ENCODE peak calls at places on chromosome 6, in nine cellular contexts. One of them, this sample, is unnamed.

GRCh38 chr6:158730175-158730907 is 80.5 kb downstream of the SYTL3 start:
- DNase-seq in tibial nerve: no peak
- DNase-seq in CD8-positive, alpha-beta T cell: no peak
- DNase-seq in transverse colon: no peak
- DNase-seq in spleen: no peak
- DNase-seq in cardiac muscle cell: no peak
- DNase-seq in lung: no peak
- DNase-seq in heart left ventricle: no peak
- DNase-seq in testis: no peak
- DNase-seq in this sample: no peak

GRCh38 chr6:84033523-84034451 is at the start of gene MRAP2:
- DNase-seq in tibial nerve: no peak
- DNase-seq in CD8-positive, alpha-beta T cell: no peak
- DNase-seq in transverse colon: peak; percentile 50
- DNase-seq in spleen: no peak
- DNase-seq in cardiac muscle cell: peak; percentile 74
- DNase-seq in lung: peak; percentile 31
- DNase-seq in heart left ventricle: no peak
- DNase-seq in testis: peak; percentile 33
- DNase-seq in this sample: peak; percentile 65

GRCh38 chr6:157946053-157946617 is 35.5 kb upstream of the SYNJ2 start:
- DNase-seq in tibial nerve: no peak
- DNase-seq in CD8-positive, alpha-beta T cell: no peak
- DNase-seq in transverse colon: no peak
- DNase-seq in spleen: no peak
- DNase-seq in cardiac muscle cell: no peak
- DNase-seq in lung: no peak
- DNase-seq in heart left ventricle: no peak
- DNase-seq in testis: no peak
- DNase-seq in this sample: no peak

GRCh38 chr6:137738931-137739504 is 128.0 kb upstream of the TNFAIP3 start:
- DNase-seq in tibial nerve: no peak
- DNase-seq in CD8-positive, alpha-beta T cell: no peak
- DNase-seq in transverse colon: no peak
- DNase-seq in spleen: no peak
- DNase-seq in cardiac muscle cell: no peak
- DNase-seq in lung: no peak
- DNase-seq in heart left ventricle: no peak
- DNase-seq in testis: no peak
- DNase-seq in this sample: no peak

GRCh38 chr6:20464041-20464440 is 62.4 kb downstream of the E2F3 start:
- DNase-seq in tibial nerve: no peak
- DNase-seq in CD8-positive, alpha-beta T cell: no peak
- DNase-seq in transverse colon: no peak
- DNase-seq in spleen: no peak
- DNase-seq in cardiac muscle cell: no peak
- DNase-seq in lung: no peak
- DNase-seq in heart left ventricle: no peak
- DNase-seq in testis: no peak
- DNase-seq in this sample: no peak

GRCh38 chr6:16816891-16817290 is 55.6 kb upstream of the ATXN1 start:
- DNase-seq in tibial nerve: no peak
- DNase-seq in CD8-positive, alpha-beta T cell: no peak
- DNase-seq in transverse colon: no peak
- DNase-seq in spleen: no peak
- DNase-seq in cardiac muscle cell: no peak
- DNase-seq in lung: no peak
- DNase-seq in heart left ventricle: no peak
- DNase-seq in testis: no peak
- DNase-seq in this sample: no peak

GRCh38 chr6:143675946-143676345 is 1.8 kb upstream of the PHACTR2 start:
- DNase-seq in tibial nerve: no peak
- DNase-seq in CD8-positive, alpha-beta T cell: no peak
- DNase-seq in transverse colon: no peak
- DNase-seq in spleen: no peak
- DNase-seq in cardiac muscle cell: no peak
- DNase-seq in lung: no peak
- DNase-seq in heart left ventricle: no peak
- DNase-seq in testis: no peak
- DNase-seq in this sample: no peak

GRCh38 chr6:109373333-109373732 is 8.9 kb downstream of the CD164 start:
- DNase-seq in tibial nerve: no peak
- DNase-seq in CD8-positive, alpha-beta T cell: no peak
- DNase-seq in transverse colon: no peak
- DNase-seq in spleen: no peak
- DNase-seq in cardiac muscle cell: no peak
- DNase-seq in lung: no peak
- DNase-seq in heart left ventricle: no peak
- DNase-seq in testis: no peak
- DNase-seq in this sample: no peak

GRCh38 chr6:28401172-28401571 is 1.6 kb upstream of the ZSCAN12 start:
- DNase-seq in tibial nerve: no peak
- DNase-seq in CD8-positive, alpha-beta T cell: no peak
- DNase-seq in transverse colon: no peak
- DNase-seq in spleen: no peak
- DNase-seq in cardiac muscle cell: no peak
- DNase-seq in lung: no peak
- DNase-seq in heart left ventricle: no peak
- DNase-seq in testis: no peak
- DNase-seq in this sample: no peak

GRCh38 chr6:28400122-28400451 is 540 bp upstream of the ZSCAN12 start:
- DNase-seq in tibial nerve: no peak
- DNase-seq in CD8-positive, alpha-beta T cell: no peak
- DNase-seq in transverse colon: no peak
- DNase-seq in spleen: no peak
- DNase-seq in cardiac muscle cell: no peak
- DNase-seq in lung: no peak
- DNase-seq in heart left ventricle: no peak
- DNase-seq in testis: no peak
- DNase-seq in this sample: no peak

GRCh38 chr6:28395918-28396317 is 3.6 kb downstream of the ZSCAN12 start:
- DNase-seq in tibial nerve: no peak
- DNase-seq in CD8-positive, alpha-beta T cell: no peak
- DNase-seq in transverse colon: no peak
- DNase-seq in spleen: no peak
- DNase-seq in cardiac muscle cell: no peak
- DNase-seq in lung: no peak
- DNase-seq in heart left ventricle: no peak
- DNase-seq in testis: no peak
- DNase-seq in this sample: no peak

GRCh38 chr6:28402197-28402596 is 2.6 kb upstream of the ZSCAN12 start:
- DNase-seq in tibial nerve: no peak
- DNase-seq in CD8-positive, alpha-beta T cell: no peak
- DNase-seq in transverse colon: no peak
- DNase-seq in spleen: no peak
- DNase-seq in cardiac muscle cell: no peak
- DNase-seq in lung: no peak
- DNase-seq in heart left ventricle: no peak
- DNase-seq in testis: no peak
- DNase-seq in this sample: no peak

GRCh38 chr6:28399370-28400121 is at the start of gene ZSCAN12:
- DNase-seq in tibial nerve: peak; percentile 42
- DNase-seq in CD8-positive, alpha-beta T cell: peak; percentile 86
- DNase-seq in transverse colon: peak; percentile 85
- DNase-seq in spleen: peak; percentile 95
- DNase-seq in cardiac muscle cell: peak; percentile 89
- DNase-seq in lung: peak; percentile 84
- DNase-seq in heart left ventricle: peak; percentile 85
- DNase-seq in testis: peak; percentile 93
- DNase-seq in this sample: peak; percentile 92
- H3K4me3 ChIP-seq in tibial nerve: peak within 1 kb of the TSS; percentile 49
- H3K4me3 ChIP-seq in CD8-positive, alpha-beta T cell: peak within 1 kb of the TSS; percentile 96
- H3K4me3 ChIP-seq in transverse colon: peak within 1 kb of the TSS; percentile 37
- H3K4me3 ChIP-seq in spleen: peak within 1 kb of the TSS; percentile 89
- H3K4me3 ChIP-seq in cardiac muscle cell: peak within 1 kb of the TSS; percentile 87
- H3K4me3 ChIP-seq in lung: peak within 1 kb of the TSS; percentile 81
- H3K4me3 ChIP-seq in heart left ventricle: peak within 1 kb of the TSS; percentile 89
- H3K4me3 ChIP-seq in testis: peak within 1 kb of the TSS; percentile 82
- H3K4me3 ChIP-seq in this sample: peak within 1 kb of the TSS; percentile 99

GRCh38 chr6:128302942-128303341 is 217.5 kb downstream of the PTPRK start:
- DNase-seq in tibial nerve: no peak
- DNase-seq in CD8-positive, alpha-beta T cell: no peak
- DNase-seq in transverse colon: no peak
- DNase-seq in spleen: no peak
- DNase-seq in cardiac muscle cell: no peak
- DNase-seq in lung: no peak
- DNase-seq in heart left ventricle: no peak
- DNase-seq in testis: no peak
- DNase-seq in this sample: no peak
- H3K4me1 ChIP-seq in tibial nerve: no peaks in the 10 kb centered on the region
- H3K4me1 ChIP-seq in CD8-positive, alpha-beta T cell: no peaks in the 10 kb centered on the region
- H3K4me1 ChIP-seq in transverse colon: peaks cover 4% of the 10 kb centered on the region
- H3K4me1 ChIP-seq in spleen: no peaks in the 10 kb centered on the region
- H3K4me1 ChIP-seq in cardiac muscle cell: no peaks in the 10 kb centered on the region
- H3K4me1 ChIP-seq in lung: no peaks in the 10 kb centered on the region
- H3K4me1 ChIP-seq in heart left ventricle: no peaks in the 10 kb centered on the region
- H3K4me1 ChIP-seq in testis: no peaks in the 10 kb centered on the region
- H3K4me1 ChIP-seq in this sample: no peaks in the 10 kb centered on the region

GRCh38 chr6:36546958-36547645 is at the start of gene STK38:
- DNase-seq in tibial nerve: peak; percentile 84
- DNase-seq in CD8-positive, alpha-beta T cell: peak; percentile 96
- DNase-seq in transverse colon: peak; percentile 97
- DNase-seq in spleen: peak; percentile 98
- DNase-seq in cardiac muscle cell: peak; percentile 93
- DNase-seq in lung: peak; percentile 92
- DNase-seq in heart left ventricle: peak; percentile 95
- DNase-seq in testis: peak; percentile 91
- DNase-seq in this sample: peak; percentile 95
- TF ChIP-seq CTCF in tibial nerve: no peak
- TF ChIP-seq CTCF in CD8-positive, alpha-beta T cell: no peak
- TF ChIP-seq CTCF in transverse colon: peak; percentile 7
- TF ChIP-seq CTCF in spleen: no peak
- TF ChIP-seq CTCF in cardiac muscle cell: peak; percentile 10
- TF ChIP-seq CTCF in lung: no peak
- TF ChIP-seq CTCF in heart left ventricle: peak; percentile 7
- TF ChIP-seq CTCF in testis: no peak
- TF ChIP-seq CTCF in this sample: peak; percentile 2

DNA sequence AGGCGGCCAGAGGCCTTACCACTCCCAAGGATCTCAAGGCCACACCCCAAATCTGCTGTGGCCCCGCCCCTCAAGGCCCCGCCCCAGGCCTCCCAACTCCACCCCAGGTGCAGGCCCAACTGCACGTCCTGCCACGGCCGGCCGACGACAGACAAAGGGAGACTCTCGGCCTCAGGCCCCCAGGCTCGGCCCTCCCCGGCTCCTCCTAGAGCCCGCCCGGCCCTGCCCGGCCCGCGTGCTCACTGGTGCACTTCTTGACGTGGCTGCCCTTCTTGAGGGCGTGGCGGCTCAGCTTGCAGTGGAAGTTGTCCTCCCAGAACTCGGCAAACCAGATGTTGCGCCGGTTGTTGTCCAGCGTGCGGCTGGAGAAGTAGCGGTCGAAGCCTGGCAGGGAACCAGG is 89.6 kb downstream of the GRM4 start:
- DNase-seq in tibial nerve: peak; percentile 52
- DNase-seq in CD8-positive, alpha-beta T cell: no peak
- DNase-seq in transverse colon: peak; percentile 77
- DNase-seq in spleen: no peak
- DNase-seq in cardiac muscle cell: peak; percentile 42
- DNase-seq in lung: peak; percentile 67
- DNase-seq in heart left ventricle: peak; percentile 77
- DNase-seq in testis: peak; percentile 60
- DNase-seq in this sample: peak; percentile 71
- H3K4me3 ChIP-seq in tibial nerve: no peak overlapping the region
- H3K4me3 ChIP-seq in CD8-positive, alpha-beta T cell: no peak overlapping the region
- H3K4me3 ChIP-seq in transverse colon: no peak overlapping the region
- H3K4me3 ChIP-seq in spleen: no peak overlapping the region
- H3K4me3 ChIP-seq in cardiac muscle cell: no peak overlapping the region
- H3K4me3 ChIP-seq in lung: no peak overlapping the region
- H3K4me3 ChIP-seq in heart left ventricle: peak overlapping the region; percentile 18
- H3K4me3 ChIP-seq in testis: no peak overlapping the region
- H3K4me3 ChIP-seq in this sample: no peak overlapping the region

GRCh38 chr6:89655122-89655521 is 16.6 kb upstream of the LYRM2 start:
- DNase-seq in tibial nerve: no peak
- DNase-seq in CD8-positive, alpha-beta T cell: no peak
- DNase-seq in transverse colon: no peak
- DNase-seq in spleen: no peak
- DNase-seq in cardiac muscle cell: no peak
- DNase-seq in lung: no peak
- DNase-seq in heart left ventricle: no peak
- DNase-seq in testis: no peak
- DNase-seq in this sample: no peak
- H3K4me1 ChIP-seq in tibial nerve: no peaks in the 10 kb centered on the region
- H3K4me1 ChIP-seq in CD8-positive, alpha-beta T cell: no peaks in the 10 kb centered on the region
- H3K4me1 ChIP-seq in transverse colon: no peaks in the 10 kb centered on the region
- H3K4me1 ChIP-seq in spleen: no peaks in the 10 kb centered on the region
- H3K4me1 ChIP-seq in cardiac muscle cell: no peaks in the 10 kb centered on the region
- H3K4me1 ChIP-seq in lung: no peaks in the 10 kb centered on the region
- H3K4me1 ChIP-seq in heart left ventricle: no peaks in the 10 kb centered on the region
- H3K4me1 ChIP-seq in testis: no peaks in the 10 kb centered on the region
- H3K4me1 ChIP-seq in this sample: no peaks in the 10 kb centered on the region

This sample was measured in BE2C.